ENCODE peak calls at places on chromosomes 12 and 14, in five cellular contexts. V is GDM1; H is mucosa of descending colon; E is activated CD4-positive, alpha-beta T cell treated with anti-CD3 and anti-CD28 coated beads, Interleukin-2, amount 50 U/mL, for 4 hours; D is amygdala. M is an unnamed sample.

GRCh38 chr12:46523446-46523845 is 150.9 kb upstream of the SLC38A2 start:
- DNase-seq in V (no peak), H (no peak), E (no peak), D (no peak), M (no peak)

GRCh38 chr14:101819251-101819990 is 57.9 kb downstream of the PPP2R5C start:
- DNase-seq in V (no peak), H (peak), E (peak), D (no peak), M (peak)

GRCh38 chr12:75814856-75815754 is 216.5 kb downstream of the PHLDA1 start:
- DNase-seq in V (no peak), H (no peak), E (no peak), D (no peak), M (no peak)

GRCh38 chr12:47280543-47281330 is 201.0 kb upstream of the AMIGO2 start:
- DNase-seq in V (no peak), H (no peak), E (no peak), D (no peak), M (no peak)

GRCh38 chr12:32303171-32303570 is 96.2 kb upstream of the FGD4 start:
- DNase-seq in V (no peak), H (no peak), E (no peak), D (no peak), M (no peak)

GRCh38 chr14:95495538-95496025 is 20.9 kb downstream of the SYNE3 start:
- DNase-seq in V (peak), H (no peak), E (no peak), D (no peak), M (peak)

GRCh38 chr14:75119056-75119455 is 7.8 kb downstream of the NEK9 start:
- DNase-seq in V (no peak), H (no peak), E (no peak), D (no peak), M (no peak)

GRCh38 chr12:57838594-57839302 is 7.8 kb downstream of the CTDSP2 start:
- DNase-seq in V (peak), H (no peak), E (no peak), D (no peak), M (no peak)

M was measured in spleen.